ENCODE peak calls at places on chromosomes 16 and 17, in six cellular contexts. One of them, this sample, is unnamed.

GRCh38 chr17:2030779-2031163 is 818 bp downstream of the DPH1 start:
- DNase-seq in HS-27A: no peak
- DNase-seq in colonic mucosa: no peak
- DNase-seq in stimulated activated CD4-positive, alpha-beta T cell treated with anti-CD3 and anti-CD28 coated beads, Interleukin-15, amount 100 ng/mL, for 1 hour: no peak
- DNase-seq in NCI-H82: no peak
- DNase-seq in esophagus squamous epithelium: no peak
- DNase-seq in this sample: no peak

GRCh38 chr17:46977348-46977747 is 1.7 kb downstream of the RPRML start:
- DNase-seq in HS-27A: no peak
- DNase-seq in colonic mucosa: peak
- DNase-seq in stimulated activated CD4-positive, alpha-beta T cell treated with anti-CD3 and anti-CD28 coated beads, Interleukin-15, amount 100 ng/mL, for 1 hour: no peak
- DNase-seq in NCI-H82: peak
- DNase-seq in esophagus squamous epithelium: no peak
- DNase-seq in this sample: peak

GRCh38 chr17:44581868-44582267 is 24.6 kb downstream of the FZD2 start:
- DNase-seq in HS-27A: no peak
- DNase-seq in colonic mucosa: no peak
- DNase-seq in stimulated activated CD4-positive, alpha-beta T cell treated with anti-CD3 and anti-CD28 coated beads, Interleukin-15, amount 100 ng/mL, for 1 hour: no peak
- DNase-seq in NCI-H82: peak
- DNase-seq in esophagus squamous epithelium: no peak
- DNase-seq in this sample: peak

GRCh38 chr16:49637933-49638695 is 217.8 kb downstream of the ZNF423 start:
- DNase-seq in HS-27A: no peak
- DNase-seq in colonic mucosa: no peak
- DNase-seq in stimulated activated CD4-positive, alpha-beta T cell treated with anti-CD3 and anti-CD28 coated beads, Interleukin-15, amount 100 ng/mL, for 1 hour: no peak
- DNase-seq in NCI-H82: no peak
- DNase-seq in esophagus squamous epithelium: no peak
- DNase-seq in this sample: peak

GRCh38 chr17:1779571-1780074 is 17.8 kb downstream of the SERPINF1 start:
- DNase-seq in HS-27A: peak
- DNase-seq in colonic mucosa: peak
- DNase-seq in stimulated activated CD4-positive, alpha-beta T cell treated with anti-CD3 and anti-CD28 coated beads, Interleukin-15, amount 100 ng/mL, for 1 hour: no peak
- DNase-seq in NCI-H82: peak
- DNase-seq in esophagus squamous epithelium: no peak
- DNase-seq in this sample: no peak

GRCh38 chr17:34542700-34543336 is 36.6 kb upstream of the TMEM132E start:
- DNase-seq in HS-27A: no peak
- DNase-seq in colonic mucosa: peak
- DNase-seq in stimulated activated CD4-positive, alpha-beta T cell treated with anti-CD3 and anti-CD28 coated beads, Interleukin-15, amount 100 ng/mL, for 1 hour: no peak
- DNase-seq in NCI-H82: peak
- DNase-seq in esophagus squamous epithelium: no peak
- DNase-seq in this sample: no peak

GRCh38 chr16:3793161-3793576 is 75.8 kb upstream of the TRAP1 start:
- DNase-seq in HS-27A: no peak
- DNase-seq in colonic mucosa: no peak
- DNase-seq in stimulated activated CD4-positive, alpha-beta T cell treated with anti-CD3 and anti-CD28 coated beads, Interleukin-15, amount 100 ng/mL, for 1 hour: no peak
- DNase-seq in NCI-H82: no peak
- DNase-seq in esophagus squamous epithelium: no peak
- DNase-seq in this sample: no peak

GRCh38 chr17:59840908-59841666 is 51.7 kb downstream of the TUBD1 start:
- DNase-seq in HS-27A: no peak
- DNase-seq in colonic mucosa: peak
- DNase-seq in stimulated activated CD4-positive, alpha-beta T cell treated with anti-CD3 and anti-CD28 coated beads, Interleukin-15, amount 100 ng/mL, for 1 hour: no peak
- DNase-seq in NCI-H82: no peak
- DNase-seq in esophagus squamous epithelium: no peak
- DNase-seq in this sample: no peak

GRCh38 chr16:2195316-2196161 is 866 bp downstream of the CASKIN1 start:
- DNase-seq in HS-27A: no peak
- DNase-seq in colonic mucosa: no peak
- DNase-seq in stimulated activated CD4-positive, alpha-beta T cell treated with anti-CD3 and anti-CD28 coated beads, Interleukin-15, amount 100 ng/mL, for 1 hour: no peak
- DNase-seq in NCI-H82: peak
- DNase-seq in esophagus squamous epithelium: no peak
- DNase-seq in this sample: peak

GRCh38 chr17:332558-333322 is 19.9 kb downstream of the RPH3AL start:
- DNase-seq in HS-27A: no peak
- DNase-seq in colonic mucosa: no peak
- DNase-seq in stimulated activated CD4-positive, alpha-beta T cell treated with anti-CD3 and anti-CD28 coated beads, Interleukin-15, amount 100 ng/mL, for 1 hour: no peak
- DNase-seq in NCI-H82: no peak
- DNase-seq in esophagus squamous epithelium: no peak
- DNase-seq in this sample: no peak

GRCh38 chr17:79937981-79938695 is 97.5 kb downstream of the TBC1D16 start:
- DNase-seq in HS-27A: no peak
- DNase-seq in colonic mucosa: no peak
- DNase-seq in stimulated activated CD4-positive, alpha-beta T cell treated with anti-CD3 and anti-CD28 coated beads, Interleukin-15, amount 100 ng/mL, for 1 hour: no peak
- DNase-seq in NCI-H82: peak
- DNase-seq in esophagus squamous epithelium: no peak
- DNase-seq in this sample: peak

GRCh38 chr17:59149841-59150511 is 5.0 kb downstream of the SKA2 start:
- DNase-seq in HS-27A: no peak
- DNase-seq in colonic mucosa: no peak
- DNase-seq in stimulated activated CD4-positive, alpha-beta T cell treated with anti-CD3 and anti-CD28 coated beads, Interleukin-15, amount 100 ng/mL, for 1 hour: no peak
- DNase-seq in NCI-H82: no peak
- DNase-seq in esophagus squamous epithelium: no peak
- DNase-seq in this sample: no peak

GRCh38 chr17:71828182-71828596 is 292.6 kb upstream of the SOX9 start:
- DNase-seq in HS-27A: no peak
- DNase-seq in colonic mucosa: no peak
- DNase-seq in stimulated activated CD4-positive, alpha-beta T cell treated with anti-CD3 and anti-CD28 coated beads, Interleukin-15, amount 100 ng/mL, for 1 hour: no peak
- DNase-seq in NCI-H82: no peak
- DNase-seq in esophagus squamous epithelium: no peak
- DNase-seq in this sample: no peak

GRCh38 chr17:62109378-62109902 is 44.4 kb upstream of the MED13 start:
- DNase-seq in HS-27A: no peak
- DNase-seq in colonic mucosa: peak
- DNase-seq in stimulated activated CD4-positive, alpha-beta T cell treated with anti-CD3 and anti-CD28 coated beads, Interleukin-15, amount 100 ng/mL, for 1 hour: peak
- DNase-seq in NCI-H82: peak
- DNase-seq in esophagus squamous epithelium: no peak
- DNase-seq in this sample: peak